ENCODE peak calls at places on chromosome 11, in seven cellular contexts. One of them, this sample, is unnamed.

GRCh38 chr11:112159098-112159761 is 4.7 kb downstream of the IL18 start:
- DNase-seq in IMR-90: no peak
- DNase-seq in mesendoderm: no peak
- DNase-seq in mesenchymal stem cell: no peak
- DNase-seq in H9: no peak
- DNase-seq in H1: no peak
- DNase-seq in trophoblast cell: no peak
- DNase-seq in this sample: no peak

GRCh38 chr11:71446942-71447688 is 1.1 kb downstream of the DHCR7 start:
- DNase-seq in IMR-90: peak; percentile 66
- DNase-seq in mesendoderm: peak; percentile 23
- DNase-seq in mesenchymal stem cell: peak; percentile 90
- DNase-seq in H9: no peak
- DNase-seq in H1: no peak
- DNase-seq in trophoblast cell: peak; percentile 12
- DNase-seq in this sample: no peak

GRCh38 chr11:126857860-126858808 is 142.4 kb downstream of the KIRREL3 start:
- DNase-seq in IMR-90: peak; percentile 74
- DNase-seq in mesendoderm: no peak
- DNase-seq in mesenchymal stem cell: no peak
- DNase-seq in H9: no peak
- DNase-seq in H1: no peak
- DNase-seq in trophoblast cell: no peak
- DNase-seq in this sample: no peak

GRCh38 chr11:88035271-88035670 is 140.0 kb downstream of the RAB38 start:
- DNase-seq in IMR-90: peak; percentile 43
- DNase-seq in mesendoderm: no peak
- DNase-seq in mesenchymal stem cell: no peak
- DNase-seq in H9: no peak
- DNase-seq in H1: no peak
- DNase-seq in trophoblast cell: no peak
- DNase-seq in this sample: no peak

GRCh38 chr11:8097062-8097814 is 16.2 kb downstream of the TUB start:
- DNase-seq in IMR-90: no peak
- DNase-seq in mesendoderm: no peak
- DNase-seq in mesenchymal stem cell: no peak
- DNase-seq in H9: no peak
- DNase-seq in H1: no peak
- DNase-seq in trophoblast cell: no peak
- DNase-seq in this sample: no peak

GRCh38 chr11:112961146-112961668 is at the start of gene NCAM1:
- DNase-seq in IMR-90: peak; percentile 23
- DNase-seq in mesendoderm: peak; percentile 99
- DNase-seq in mesenchymal stem cell: peak; percentile 90
- DNase-seq in H9: peak; percentile 97
- DNase-seq in H1: peak; percentile 88
- DNase-seq in trophoblast cell: no peak
- DNase-seq in this sample: peak; percentile 98

GRCh38 chr11:28763876-28764275 is 655.7 kb downstream of the METTL15 start:
- DNase-seq in IMR-90: peak; percentile 25
- DNase-seq in mesendoderm: no peak
- DNase-seq in mesenchymal stem cell: no peak
- DNase-seq in H9: no peak
- DNase-seq in H1: no peak
- DNase-seq in trophoblast cell: no peak
- DNase-seq in this sample: no peak

GRCh38 chr11:59660621-59661020 is 8.2 kb downstream of the PATL1 start:
- DNase-seq in IMR-90: no peak
- DNase-seq in mesendoderm: peak; percentile 13
- DNase-seq in mesenchymal stem cell: no peak
- DNase-seq in H9: no peak
- DNase-seq in H1: no peak
- DNase-seq in trophoblast cell: no peak
- DNase-seq in this sample: no peak

GRCh38 chr11:18419040-18419439 is 6.9 kb downstream of the LDHC start:
- DNase-seq in IMR-90: no peak
- DNase-seq in mesendoderm: no peak
- DNase-seq in mesenchymal stem cell: no peak
- DNase-seq in H9: no peak
- DNase-seq in H1: no peak
- DNase-seq in trophoblast cell: no peak
- DNase-seq in this sample: no peak

GRCh38 chr11:110029714-110030113 is 63.5 kb upstream of the ZC3H12C start:
- DNase-seq in IMR-90: no peak
- DNase-seq in mesendoderm: no peak
- DNase-seq in mesenchymal stem cell: no peak
- DNase-seq in H9: no peak
- DNase-seq in H1: no peak
- DNase-seq in trophoblast cell: no peak
- DNase-seq in this sample: no peak

GRCh38 chr11:20099527-20099926 is 60.7 kb downstream of the DBX1 start:
- DNase-seq in IMR-90: no peak
- DNase-seq in mesendoderm: no peak
- DNase-seq in mesenchymal stem cell: peak; percentile 29
- DNase-seq in H9: no peak
- DNase-seq in H1: no peak
- DNase-seq in trophoblast cell: no peak
- DNase-seq in this sample: no peak

GRCh38 chr11:57405271-57405890 is 14.9 kb upstream of the PRG2 start:
- DNase-seq in IMR-90: no peak
- DNase-seq in mesendoderm: no peak
- DNase-seq in mesenchymal stem cell: no peak
- DNase-seq in H9: no peak
- DNase-seq in H1: no peak
- DNase-seq in trophoblast cell: peak; percentile 54
- DNase-seq in this sample: no peak

GRCh38 chr11:131824766-131825165 is 454.4 kb downstream of the NTM start:
- DNase-seq in IMR-90: peak; percentile 2
- DNase-seq in mesendoderm: no peak
- DNase-seq in mesenchymal stem cell: peak; percentile 27
- DNase-seq in H9: no peak
- DNase-seq in H1: no peak
- DNase-seq in trophoblast cell: no peak
- DNase-seq in this sample: no peak

GRCh38 chr11:131829725-131830124 is 459.3 kb downstream of the NTM start:
- DNase-seq in IMR-90: no peak
- DNase-seq in mesendoderm: no peak
- DNase-seq in mesenchymal stem cell: no peak
- DNase-seq in H9: no peak
- DNase-seq in H1: no peak
- DNase-seq in trophoblast cell: no peak
- DNase-seq in this sample: no peak

GRCh38 chr11:131823772-131824171 is 453.4 kb downstream of the NTM start:
- DNase-seq in IMR-90: no peak
- DNase-seq in mesendoderm: no peak
- DNase-seq in mesenchymal stem cell: no peak
- DNase-seq in H9: no peak
- DNase-seq in H1: no peak
- DNase-seq in trophoblast cell: no peak
- DNase-seq in this sample: no peak

GRCh38 chr11:131833371-131833770 is 463.0 kb downstream of the NTM start:
- DNase-seq in IMR-90: no peak
- DNase-seq in mesendoderm: no peak
- DNase-seq in mesenchymal stem cell: no peak
- DNase-seq in H9: no peak
- DNase-seq in H1: no peak
- DNase-seq in trophoblast cell: no peak
- DNase-seq in this sample: no peak

GRCh38 chr11:131827440-131827839 is 457.0 kb downstream of the NTM start:
- DNase-seq in IMR-90: no peak
- DNase-seq in mesendoderm: no peak
- DNase-seq in mesenchymal stem cell: no peak
- DNase-seq in H9: no peak
- DNase-seq in H1: no peak
- DNase-seq in trophoblast cell: no peak
- DNase-seq in this sample: no peak
- H2AK5ac ChIP-seq in IMR-90: no peak overlapping the region
- H2AK5ac ChIP-seq in mesendoderm: no peak overlapping the region
- H2AK5ac ChIP-seq in mesenchymal stem cell: no peak overlapping the region
- H2AK5ac ChIP-seq in H9: no peak overlapping the region
- H2AK5ac ChIP-seq in H1: no peak overlapping the region
- H2AK5ac ChIP-seq in trophoblast cell: no peak overlapping the region
- H2AK5ac ChIP-seq in this sample: no peak overlapping the region

GRCh38 chr11:99973993-99974392 is 713.1 kb upstream of the ARHGAP42 start:
- DNase-seq in IMR-90: no peak
- DNase-seq in mesendoderm: peak; percentile 47
- DNase-seq in mesenchymal stem cell: no peak
- DNase-seq in H9: no peak
- DNase-seq in H1: no peak
- DNase-seq in trophoblast cell: peak; percentile 58
- DNase-seq in this sample: no peak
- H2BK5ac ChIP-seq in IMR-90: no peak overlapping the region
- H2BK5ac ChIP-seq in mesendoderm: no peak overlapping the region
- H2BK5ac ChIP-seq in mesenchymal stem cell: no peak overlapping the region
- H2BK5ac ChIP-seq in H9: no peak overlapping the region
- H2BK5ac ChIP-seq in H1: no peak overlapping the region
- H2BK5ac ChIP-seq in trophoblast cell: no peak overlapping the region
- H2BK5ac ChIP-seq in this sample: no peak overlapping the region

GRCh38 chr11:114159320-114159719 is 99.8 kb downstream of the ZBTB16 start:
- DNase-seq in IMR-90: no peak
- DNase-seq in mesendoderm: no peak
- DNase-seq in mesenchymal stem cell: peak; percentile 12
- DNase-seq in H9: no peak
- DNase-seq in H1: no peak
- DNase-seq in trophoblast cell: no peak
- DNase-seq in this sample: no peak
- H3K4me1 ChIP-seq in IMR-90: peaks cover 16% of the 10 kb centered on the region
- H3K4me1 ChIP-seq in mesendoderm: no peaks in the 10 kb centered on the region
- H3K4me1 ChIP-seq in mesenchymal stem cell: peaks cover 15% of the 10 kb centered on the region
- H3K4me1 ChIP-seq in H9: peaks cover 4% of the 10 kb centered on the region
- H3K4me1 ChIP-seq in H1: peaks cover 3% of the 10 kb centered on the region
- H3K4me1 ChIP-seq in trophoblast cell: peaks cover 34% of the 10 kb centered on the region
- H3K4me1 ChIP-seq in this sample: peaks cover 26% of the 10 kb centered on the region

GRCh38 chr11:61447601-61448551 is 18.0 kb downstream of the SDHAF2 start:
- DNase-seq in IMR-90: peak; percentile 50
- DNase-seq in mesendoderm: no peak
- DNase-seq in mesenchymal stem cell: peak; percentile 34
- DNase-seq in H9: no peak
- DNase-seq in H1: no peak
- DNase-seq in trophoblast cell: no peak
- DNase-seq in this sample: no peak

GRCh38 chr11:61445535-61445934 is 15.6 kb downstream of the SDHAF2 start:
- DNase-seq in IMR-90: peak; percentile 19
- DNase-seq in mesendoderm: no peak
- DNase-seq in mesenchymal stem cell: no peak
- DNase-seq in H9: no peak
- DNase-seq in H1: no peak
- DNase-seq in trophoblast cell: no peak
- DNase-seq in this sample: no peak

GRCh38 chr11:61448552-61448927 is 18.6 kb downstream of the SDHAF2 start:
- DNase-seq in IMR-90: no peak
- DNase-seq in mesendoderm: no peak
- DNase-seq in mesenchymal stem cell: peak; percentile 14
- DNase-seq in H9: no peak
- DNase-seq in H1: no peak
- DNase-seq in trophoblast cell: no peak
- DNase-seq in this sample: no peak

GRCh38 chr11:61442616-61443015 is 12.7 kb downstream of the SDHAF2 start:
- DNase-seq in IMR-90: no peak
- DNase-seq in mesendoderm: no peak
- DNase-seq in mesenchymal stem cell: no peak
- DNase-seq in H9: no peak
- DNase-seq in H1: no peak
- DNase-seq in trophoblast cell: peak; percentile 67
- DNase-seq in this sample: no peak

DNA sequence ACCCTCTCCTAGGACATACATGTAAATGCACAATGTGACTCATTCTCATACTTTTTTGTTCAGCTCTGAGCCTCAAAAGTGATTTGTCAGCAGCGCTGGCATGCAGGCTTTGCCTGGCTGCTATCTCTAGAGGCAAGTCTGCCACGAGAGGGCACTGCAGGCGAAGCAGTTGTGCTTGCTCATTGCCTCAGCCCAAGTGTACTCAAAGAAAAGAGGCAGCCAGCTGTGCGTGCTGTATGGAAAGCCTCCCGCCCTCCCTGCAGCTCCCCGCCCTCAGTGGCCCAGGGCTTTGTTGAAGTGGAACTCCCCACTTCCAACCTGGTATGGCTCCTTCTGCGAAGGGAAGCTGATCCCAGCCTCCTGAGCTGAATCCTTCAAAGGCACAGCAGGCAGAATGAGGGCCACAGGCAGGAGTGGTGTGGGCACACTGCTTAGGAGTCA is 16.3 kb downstream of the SDHAF2 start:
- DNase-seq in IMR-90: peak; percentile 97
- DNase-seq in mesendoderm: peak; percentile 93
- DNase-seq in mesenchymal stem cell: peak; percentile 96
- DNase-seq in H9: peak; percentile 90
- DNase-seq in H1: peak; percentile 69
- DNase-seq in trophoblast cell: peak; percentile 98
- DNase-seq in this sample: peak; percentile 87
- H2AK5ac ChIP-seq in IMR-90: peak overlapping the region; percentile 72
- H2AK5ac ChIP-seq in mesendoderm: no peak overlapping the region
- H2AK5ac ChIP-seq in mesenchymal stem cell: no peak overlapping the region
- H2AK5ac ChIP-seq in H9: no peak overlapping the region
- H2AK5ac ChIP-seq in H1: no peak overlapping the region
- H2AK5ac ChIP-seq in trophoblast cell: peak overlapping the region; percentile 56
- H2AK5ac ChIP-seq in this sample: no peak overlapping the region

GRCh38 chr11:13965337-13965736 is 2.8 kb downstream of the SPON1 start:
- DNase-seq in IMR-90: no peak
- DNase-seq in mesendoderm: no peak
- DNase-seq in mesenchymal stem cell: no peak
- DNase-seq in H9: peak; percentile 34
- DNase-seq in H1: no peak
- DNase-seq in trophoblast cell: no peak
- DNase-seq in this sample: no peak
- H2BK5ac ChIP-seq in IMR-90: no peak overlapping the region
- H2BK5ac ChIP-seq in mesendoderm: no peak overlapping the region
- H2BK5ac ChIP-seq in mesenchymal stem cell: no peak overlapping the region
- H2BK5ac ChIP-seq in H9: no peak overlapping the region
- H2BK5ac ChIP-seq in H1: no peak overlapping the region
- H2BK5ac ChIP-seq in trophoblast cell: no peak overlapping the region
- H2BK5ac ChIP-seq in this sample: no peak overlapping the region

GRCh38 chr11:128621491-128622136 is 34.3 kb upstream of the ETS1 start:
- DNase-seq in IMR-90: peak; percentile 98
- DNase-seq in mesendoderm: peak; percentile 61
- DNase-seq in mesenchymal stem cell: peak; percentile 95
- DNase-seq in H9: no peak
- DNase-seq in H1: no peak
- DNase-seq in trophoblast cell: no peak
- DNase-seq in this sample: no peak
- H3K4me1 ChIP-seq in IMR-90: peaks cover 6% of the 10 kb centered on the region
- H3K4me1 ChIP-seq in mesendoderm: peaks cover 9% of the 10 kb centered on the region
- H3K4me1 ChIP-seq in mesenchymal stem cell: peaks cover 5% of the 10 kb centered on the region
- H3K4me1 ChIP-seq in H9: peaks cover 2% of the 10 kb centered on the region
- H3K4me1 ChIP-seq in H1: peaks cover 8% of the 10 kb centered on the region
- H3K4me1 ChIP-seq in trophoblast cell: peaks cover under 1% of the 10 kb centered on the region
- H3K4me1 ChIP-seq in this sample: peaks cover 7% of the 10 kb centered on the region